ENCODE peak calls at places on chromosome 2, in five cellular contexts. E is fibroblast of the aortic adventitia, W is brain microvascular endothelial cell, V is transverse colon, O is NB4. Y is an unnamed sample.

GRCh38 chr2:97724073-97724410 is 10.7 kb downstream of the ZAP70 start:
- DNase-seq in W (no peak), E (no peak), O (no peak), V (no peak), Y (no peak)

GRCh38 chr2:111226797-111227700 is 106.3 kb downstream of the BCL2L11 start:
- DNase-seq in V (no peak), E (peak; percentile 63), W (peak; percentile 25), O (peak; percentile 21), Y (peak; percentile 80)

GRCh38 chr2:231810905-231811304 is 24.7 kb downstream of the COPS7B start:
- DNase-seq in O (no peak), V (no peak), W (peak; percentile 68), E (peak; percentile 73), Y (peak; percentile 7)

GRCh38 chr2:239498981-239499633 is 98.3 kb upstream of the HDAC4 start:
- DNase-seq in W (no peak), E (peak; percentile 85), O (no peak), V (peak; percentile 34), Y (no peak)

GRCh38 chr2:152244241-152244640 is 68.7 kb upstream of the STAM2 start:
- DNase-seq in O (no peak), V (no peak), E (no peak), W (no peak), Y (no peak)

GRCh38 chr2:112153501-112153900 is 15.3 kb downstream of the FBLN7 start:
- DNase-seq in V (no peak), E (no peak), W (no peak), O (no peak), Y (no peak)

GRCh38 chr2:154173164-154173563 is 301.4 kb downstream of the GALNT13 start:
- DNase-seq in V (no peak), O (no peak), W (no peak), E (peak; percentile 2), Y (no peak)

GRCh38 chr2:227822416-227823003 is 8.9 kb downstream of the CCL20 start:
- DNase-seq in W (no peak), O (no peak), V (no peak), E (no peak), Y (no peak)

GRCh38 chr2:20439193-20439475 is 7.7 kb upstream of the RHOB start:
- DNase-seq in V (peak; percentile 31), E (peak; percentile 32), W (peak; percentile 61), O (no peak), Y (no peak)

GRCh38 chr2:36663851-36664715 is 32.4 kb upstream of the VIT start:
- DNase-seq in W (peak; percentile 37), O (peak; percentile 79), V (no peak), E (peak; percentile 86), Y (peak; percentile 57)